ENCODE peak calls at places on chromosomes 12 and 14, in ten cellular contexts. K is brain microvascular endothelial cell; U is sigmoid colon; X is astrocyte; W is neural progenitor cell; D is A549; M is CD8-positive, alpha-beta T cell; N is thoracic aorta; H is cardiac muscle cell; C is right lobe of liver. A is an unnamed sample.

GRCh38 chr12:3034067-3034750 is 43.0 kb upstream of the TSPAN9 start:
- DNase-seq in C (no peak), H (peak), M (no peak), D (peak), W (peak), N (no peak), X (peak), K (peak), U (peak), A (peak)

GRCh38 chr12:57090924-57091632 is 2.2 kb downstream of the NAB2 start:
- DNase-seq in K (no peak), H (no peak), W (no peak), X (no peak), C (no peak), M (no peak), N (no peak), D (no peak), U (peak), A (no peak)

GRCh38 chr14:45185110-45185814 is 49.5 kb downstream of the FANCM start:
- DNase-seq in K (no peak), N (no peak), C (no peak), U (no peak), D (no peak), M (no peak), W (no peak), H (no peak), X (no peak), A (no peak)

GRCh38 chr14:48792376-48793024 is 793.7 kb downstream of the RPS29 start:
- DNase-seq in U (peak), N (no peak), D (no peak), M (no peak), H (no peak), K (peak), C (no peak), W (no peak), X (no peak), A (no peak)

GRCh38 chr14:99612737-99613330 is 8.8 kb upstream of the CCDC85C start:
- DNase-seq in M (no peak), K (no peak), U (no peak), C (no peak), D (no peak), W (no peak), H (no peak), X (peak), N (no peak), A (peak)

GRCh38 chr14:36519431-36520321 is at the start of gene NKX2-1:
- DNase-seq in U (no peak), W (peak), D (peak), C (no peak), X (no peak), N (no peak), K (no peak), M (no peak), H (no peak), A (no peak)

GRCh38 chr12:116128779-116129178 is 148.7 kb downstream of the MED13L start:
- DNase-seq in X (no peak), U (no peak), H (no peak), M (no peak), C (no peak), N (no peak), W (no peak), K (no peak), D (no peak), A (no peak)

GRCh38 chr12:45464699-45465098 is 248.8 kb downstream of the ANO6 start:
- DNase-seq in W (peak), X (no peak), H (peak), U (no peak), M (no peak), D (peak), C (no peak), N (no peak), K (no peak), A (no peak)

GRCh38 chr14:72237722-72238666 is 305.8 kb downstream of the RGS6 start:
- DNase-seq in N (no peak), W (no peak), X (no peak), U (no peak), M (no peak), H (no peak), C (no peak), D (no peak), K (no peak), A (no peak)

GRCh38 chr12:26176725-26177124 is 18.6 kb upstream of the SSPN start:
- DNase-seq in W (no peak), X (no peak), N (no peak), U (no peak), H (no peak), K (no peak), D (no peak), M (no peak), C (no peak), A (no peak)

GRCh38 chr12:106220561-106220960 is 27.3 kb downstream of the CKAP4 start:
- DNase-seq in N (no peak), U (no peak), M (no peak), H (no peak), X (no peak), D (no peak), K (no peak), C (no peak), W (no peak), A (no peak)

GRCh38 chr12:96441811-96442210 is 41.6 kb upstream of the CDK17 start:
- DNase-seq in W (no peak), M (no peak), U (no peak), X (no peak), C (no peak), K (no peak), H (no peak), D (no peak), N (no peak), A (no peak)

GRCh38 chr12:106900554-106900953 is 55.2 kb upstream of the TMEM263 start:
- DNase-seq in X (no peak), W (no peak), K (no peak), M (no peak), D (no peak), U (no peak), H (no peak), N (no peak), C (no peak), A (no peak)

GRCh38 chr12:52798671-52799497 is 3.0 kb upstream of the KRT3 start:
- DNase-seq in U (no peak), C (no peak), H (no peak), M (no peak), N (no peak), X (peak), K (no peak), W (no peak), D (peak), A (peak)

GRCh38 chr14:89085154-89086059 is 261.0 kb downstream of the TTC8 start:
- DNase-seq in N (no peak), K (no peak), H (no peak), D (no peak), C (no peak), M (no peak), U (no peak), X (no peak), W (no peak), A (no peak)

GRCh38 chr14:59482120-59482434 is 2.1 kb downstream of the L3HYPDH start:
- DNase-seq in U (no peak), C (no peak), H (no peak), K (no peak), W (no peak), N (no peak), D (no peak), M (no peak), X (no peak), A (no peak)

GRCh38 chr12:50589650-50590435 is 85.1 kb downstream of the DIP2B start:
- DNase-seq in H (no peak), X (peak), N (no peak), U (no peak), K (peak), C (no peak), D (no peak), M (no peak), W (no peak), A (no peak)

GRCh38 chr14:50560929-50561280 is 960 bp downstream of the ATL1 start:
- DNase-seq in M (peak), K (peak), H (peak), N (peak), D (peak), W (peak), C (peak), U (peak), X (peak), A (peak)

GRCh38 chr14:97456958-97457357 is 659.8 kb downstream of the VRK1 start:
- DNase-seq in H (no peak), N (no peak), W (no peak), D (no peak), U (no peak), C (no peak), X (no peak), M (peak), K (no peak), A (no peak)

GRCh38 chr14:97458302-97459137 is 661.3 kb downstream of the VRK1 start:
- DNase-seq in W (peak), D (no peak), X (no peak), N (no peak), C (no peak), U (no peak), M (peak), H (peak), K (no peak), A (no peak)

GRCh38 chr14:97456497-97456896 is 659.3 kb downstream of the VRK1 start:
- DNase-seq in D (no peak), W (no peak), K (no peak), H (no peak), C (no peak), N (no peak), X (no peak), M (no peak), U (no peak), A (no peak)

GRCh38 chr14:97462081-97462480 is 664.9 kb downstream of the VRK1 start:
- DNase-seq in C (no peak), H (no peak), M (no peak), W (no peak), N (no peak), U (no peak), D (no peak), X (no peak), K (no peak), A (no peak)

GRCh38 chr14:97459180-97459579 is 662.0 kb downstream of the VRK1 start:
- DNase-seq in U (no peak), X (no peak), K (no peak), W (no peak), C (no peak), H (no peak), D (no peak), M (no peak), N (no peak), A (no peak)
- H3K27ac ChIP-seq in U (no peak), X (no peak), K (no peak), W (no peak), C (no peak), H (no peak), D (no peak), M (peak), N (no peak), A (no peak)

DNA sequence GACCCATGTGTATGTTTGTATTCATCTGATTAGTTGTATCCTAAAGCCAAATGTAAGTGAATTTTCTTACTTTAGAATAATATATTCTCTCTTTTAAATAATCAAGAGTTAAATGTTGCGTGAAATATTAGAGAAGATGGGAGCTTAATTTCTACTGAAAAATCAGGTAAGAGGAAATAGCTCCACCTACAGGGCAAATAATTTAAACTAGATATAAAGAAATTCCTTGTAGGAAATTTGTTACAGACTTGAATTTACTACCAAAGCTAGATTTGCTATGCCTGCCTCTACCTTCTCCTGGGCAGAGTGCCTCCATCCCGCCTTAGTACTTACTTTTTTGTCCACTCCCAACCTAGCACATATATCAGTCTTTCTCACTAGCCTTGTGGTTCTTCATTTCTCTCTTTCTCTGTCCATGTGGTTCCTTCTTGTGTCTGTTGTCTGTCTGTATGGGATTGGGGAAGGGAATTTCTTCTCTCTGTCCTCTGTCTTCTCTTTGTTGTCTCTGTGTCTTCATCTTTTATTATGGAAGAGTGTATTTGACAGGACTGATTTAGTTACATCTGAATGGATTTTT is 44.7 kb downstream of the PALS1 start:
- DNase-seq in U (no peak), H (peak), M (no peak), N (no peak), X (peak), K (no peak), D (peak), C (no peak), W (peak), A (peak)
- TF ChIP-seq CTCF in U (peak), H (peak), M (peak), N (peak), X (peak), K (peak), D (peak), C (peak), W (peak), A (peak)

GRCh38 chr14:22646570-22647254 is 2.6 kb upstream of the OR6J1 start:
- DNase-seq in N (no peak), W (no peak), M (no peak), K (no peak), U (no peak), X (peak), C (no peak), H (no peak), D (peak), A (peak)
- H3K27ac ChIP-seq in N (no peak), W (no peak), M (no peak), K (peak), U (no peak), X (no peak), C (no peak), H (no peak), D (peak), A (peak)

GRCh38 chr14:101235042-101235871 is 326.0 kb upstream of the DIO3 start:
- DNase-seq in K (peak), N (no peak), W (peak), M (no peak), X (peak), C (peak), U (peak), D (peak), H (peak), A (peak)
- TF ChIP-seq CTCF in K (peak), N (peak), W (peak), M (no peak), X (peak), C (peak), U (peak), D (peak), H (peak), A (peak)

DNA sequence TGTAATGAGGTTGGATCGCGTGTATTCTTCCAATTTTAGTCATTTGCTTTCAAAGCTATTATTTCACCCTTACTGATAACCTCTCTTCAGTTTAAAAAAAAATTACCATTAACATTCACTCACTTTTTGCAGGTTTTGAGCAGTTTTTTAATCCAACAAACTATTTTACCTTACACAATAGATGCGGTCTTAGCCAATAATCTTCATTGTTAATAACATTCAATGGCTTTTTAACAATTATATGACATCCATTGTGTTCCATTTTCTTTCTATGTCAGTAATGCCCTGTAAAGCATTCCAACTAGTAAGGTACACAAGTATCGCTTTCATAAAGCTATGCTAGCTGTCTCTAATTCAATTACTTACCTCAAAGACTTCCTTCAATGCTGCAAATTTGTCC is 18.9 kb upstream of the OTX2 start:
- DNase-seq in N (no peak), X (no peak), K (no peak), D (no peak), C (no peak), H (no peak), W (no peak), U (no peak), M (no peak), A (no peak)
- H3K27ac ChIP-seq in N (no peak), X (no peak), K (no peak), D (no peak), C (no peak), H (no peak), W (no peak), U (no peak), M (no peak), A (no peak)

GRCh38 chr12:68067762-68068376 is 78.6 kb downstream of the IFNG-AS1 start:
- DNase-seq in U (no peak), C (no peak), N (no peak), W (no peak), M (no peak), K (no peak), D (peak), H (no peak), X (no peak), A (no peak)
- TF ChIP-seq CTCF in U (no peak), C (no peak), N (no peak), W (peak), M (no peak), K (peak), D (no peak), H (peak), X (peak), A (peak)

GRCh38 chr12:47095446-47096236 is 15.9 kb upstream of the AMIGO2 start:
- DNase-seq in U (no peak), N (no peak), C (no peak), W (no peak), H (no peak), D (peak), M (no peak), X (peak), K (peak), A (peak)
- H3K27ac ChIP-seq in U (no peak), N (no peak), C (no peak), W (no peak), H (no peak), D (peak), M (no peak), X (peak), K (peak), A (no peak)

DNA sequence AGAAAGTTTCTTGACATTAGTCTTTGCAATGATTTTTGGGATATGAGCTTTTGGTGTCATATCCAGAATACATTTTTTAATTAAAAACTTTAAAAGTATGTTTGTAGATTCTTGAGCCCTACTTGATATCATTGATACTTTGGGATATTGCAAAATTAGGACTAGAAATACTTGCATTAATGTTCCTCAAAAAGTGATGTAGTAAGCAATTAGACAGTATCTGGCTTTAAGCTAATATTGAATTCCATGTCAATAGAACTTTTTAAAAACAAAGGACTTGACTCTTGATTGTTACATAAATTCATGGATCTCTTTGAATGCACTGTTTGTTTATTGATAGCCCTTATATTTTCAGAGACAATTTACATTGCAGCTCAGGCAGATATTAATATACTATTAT is 15.6 kb downstream of the PEX5 start:
- DNase-seq in D (no peak), N (no peak), K (no peak), W (no peak), M (no peak), X (no peak), H (no peak), U (no peak), C (no peak), A (no peak)
- TF ChIP-seq CTCF in D (no peak), N (no peak), K (no peak), W (no peak), M (no peak), X (no peak), H (no peak), U (no peak), C (no peak), A (no peak)

A was measured in RWPE1.